ENCODE peak calls at places on chromosomes 16 and 17, in four cellular contexts. U is HepG2, O is WTC11, A is K562. X is an unnamed sample.

GRCh38 chr16:827513-827912 is 27.0 kb upstream of the GNG13 start:
- DNase-seq in O (no peak), U (no peak), A (no peak), X (no peak)

GRCh38 chr16:80012586-80012985 is 412.0 kb upstream of the MAF start:
- DNase-seq in O (no peak), A (no peak), U (no peak), X (no peak)

GRCh38 chr17:48155889-48156670 is 48.5 kb downstream of the SNX11 start:
- DNase-seq in U (no peak), A (no peak), O (peak; percentile 36), X (no peak)

GRCh38 chr16:86740817-86741799 is 162.8 kb downstream of the FOXL1 start:
- DNase-seq in O (no peak), U (peak; percentile 29), A (no peak), X (peak; percentile 65)

GRCh38 chr16:23257682-23258081 is 44.4 kb upstream of the SCNN1B start:
- DNase-seq in O (no peak), U (no peak), A (no peak), X (no peak)

GRCh38 chr17:67246648-67247415 is 1.8 kb upstream of the HELZ start:
- DNase-seq in A (peak; percentile 52), U (peak; percentile 97), O (peak; percentile 50), X (peak; percentile 30)

GRCh38 chr17:81927145-81927652 is 336 bp downstream of the MAFG start:
- DNase-seq in O (no peak), A (peak; percentile 74), U (no peak), X (no peak)

GRCh38 chr17:62703776-62704380 is 76.4 kb downstream of the MRC2 start:
- DNase-seq in O (peak; percentile 88), U (no peak), A (peak; percentile 84), X (peak; percentile 88)

GRCh38 chr16:50371936-50372595 is 3.3 kb upstream of the BRD7 start:
- DNase-seq in O (peak; percentile 57), A (no peak), U (peak; percentile 61), X (no peak)

GRCh38 chr17:79005063-79005861 is 4.3 kb downstream of the CANT1 start:
- DNase-seq in A (no peak), O (no peak), U (no peak), X (no peak)
- TF ChIP-seq ELF4 in A (no peak), O (no peak), U (no peak), X (no peak)

GRCh38 chr17:27199948-27200347 is 94.0 kb upstream of the WSB1 start:
- DNase-seq in A (no peak), U (no peak), O (no peak), X (no peak)
- TF ChIP-seq SP1 in A (no peak), U (no peak), O (no peak), X (no peak)

GRCh38 chr17:56593073-56593740 is at the start of gene NOG:
- DNase-seq in A (peak; percentile 16), O (peak; percentile 73), U (no peak), X (peak; percentile 45)

GRCh38 chr17:56595831-56596740 is 2.6 kb downstream of the NOG start:
- DNase-seq in A (no peak), O (peak; percentile 68), U (no peak), X (no peak)

GRCh38 chr17:56594528-56595418 is 1.3 kb downstream of the NOG start:
- DNase-seq in O (peak; percentile 49), A (no peak), U (no peak), X (peak; percentile 23)

GRCh38 chr17:56593741-56594527 is 435 bp downstream of the NOG start:
- DNase-seq in U (peak; percentile 13), A (no peak), O (peak; percentile 62), X (peak; percentile 56)

DNA sequence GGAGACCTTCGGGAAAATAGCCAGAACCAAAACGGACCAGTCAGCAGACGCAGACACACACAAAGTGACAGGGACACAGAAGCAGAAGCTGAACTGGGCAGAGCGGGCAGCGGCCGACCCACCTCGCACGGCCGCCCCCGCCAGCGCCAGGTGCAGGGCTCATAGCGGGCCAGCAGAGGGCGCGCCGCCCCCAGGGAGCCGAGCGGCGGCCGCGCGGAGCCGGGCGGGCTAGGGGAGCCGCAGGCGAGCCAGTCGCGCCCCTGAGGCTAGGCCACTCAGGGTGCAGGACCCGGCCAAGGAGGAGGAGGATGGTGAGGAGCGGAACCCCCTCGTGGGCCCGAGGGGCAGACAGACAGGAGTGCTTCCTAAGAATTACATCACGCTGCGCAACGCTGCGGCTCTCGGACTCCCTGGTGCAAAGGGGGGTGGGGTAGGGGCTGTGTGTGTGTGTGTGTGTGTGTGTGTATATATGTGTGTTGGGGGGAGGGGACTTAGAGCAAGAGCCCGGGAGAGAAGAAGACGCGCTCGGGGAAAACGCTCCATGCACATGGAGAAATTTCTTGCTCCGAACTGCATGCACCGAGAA is 919 bp upstream of the NOG start:
- DNase-seq in O (peak; percentile 77), U (peak; percentile 11), A (peak; percentile 88), X (peak; percentile 86)
- TF ChIP-seq ELF4 in O (no peak), U (no peak), A (no peak), X (no peak)

GRCh38 chr16:67255553-67256030 is 6.8 kb downstream of the SLC9A5 start:
- DNase-seq in O (no peak), A (no peak), U (no peak), X (no peak)
- TF ChIP-seq SP1 in O (no peak), A (no peak), U (no peak), X (no peak)

DNA sequence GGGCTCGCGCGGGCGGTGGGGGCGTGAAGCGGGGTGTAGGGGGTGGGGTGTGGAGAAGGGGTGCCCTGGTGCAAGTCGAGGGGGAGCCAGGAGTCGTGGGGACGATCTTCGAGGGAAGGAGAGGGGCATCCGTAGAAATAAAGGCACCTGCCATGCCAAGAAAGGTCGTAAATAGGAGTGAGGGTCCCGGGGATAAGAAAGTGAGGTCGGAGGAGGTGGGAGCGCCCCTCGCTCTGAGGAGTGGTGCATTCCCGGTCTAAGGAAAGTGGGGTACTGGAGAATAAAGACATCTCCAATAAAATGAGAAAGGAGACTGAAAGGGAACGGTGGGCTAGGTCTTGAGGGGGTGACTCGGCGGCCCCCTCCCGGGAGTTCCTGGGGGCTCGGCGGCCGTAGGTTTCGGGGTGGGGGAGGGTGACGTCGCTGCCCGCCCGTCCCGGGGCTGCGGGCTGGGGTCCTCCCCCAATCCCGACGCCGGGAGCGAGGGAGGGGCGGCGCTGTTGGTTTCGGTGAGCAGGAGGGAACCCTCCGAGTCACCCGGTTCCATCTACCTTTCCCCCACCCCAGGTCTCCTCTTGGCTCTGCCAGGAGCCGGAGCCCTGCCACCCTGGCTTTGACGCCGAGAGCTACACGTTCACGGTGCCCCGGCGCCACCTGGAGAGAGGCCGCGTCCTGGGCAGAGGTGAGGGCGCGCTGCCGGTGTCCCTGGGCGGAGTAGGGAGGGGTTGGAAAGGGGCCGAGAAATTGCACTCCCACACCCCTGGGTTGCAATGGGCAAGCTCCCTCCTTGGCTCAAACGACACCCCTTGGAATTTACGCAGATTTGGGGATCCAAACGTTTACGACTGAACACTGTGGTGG is 868 bp downstream of the CDH1 start:
- DNase-seq in A (no peak), O (peak; percentile 64), U (no peak), X (no peak)
- TF ChIP-seq ELF4 in A (no peak), O (no peak), U (no peak), X (no peak)

GRCh38 chr16:66481081-66481942 is 54.2 kb downstream of the BEAN1 start:
- DNase-seq in A (no peak), U (no peak), O (no peak), X (no peak)
- TF ChIP-seq SP1 in A (no peak), U (no peak), O (no peak), X (no peak)

X was measured in HEK293T.